ENCODE peak calls at places on chromosomes 6 and 20, in ten cellular contexts. P is mucosa of descending colon, T is GM23338, N is cardiac fibroblast, I is A673, R is cardiac muscle cell, Q is GM12865, X is fibroblast of lung, D is choroid plexus epithelial cell, B is lower leg skin. M is an unnamed sample.

GRCh38 chr6:8439601-8440268 is 4.4 kb upstream of the SLC35B3 start:
- DNase-seq in P (no peak), T (no peak), N (no peak), I (no peak), R (no peak), Q (no peak), X (no peak), D (no peak), B (no peak), M (no peak)

GRCh38 chr20:33731693-33732165 is at the start of gene ZNF341:
- DNase-seq in P (no peak), T (peak), N (peak), I (peak), R (peak), Q (peak), X (peak), D (no peak), B (peak), M (peak)

GRCh38 chr6:25138024-25138696 is 141.0 kb upstream of the CARMIL1 start:
- DNase-seq in P (peak), T (no peak), N (peak), I (peak), R (no peak), Q (peak), X (peak), D (peak), B (peak), M (no peak)

GRCh38 chr20:34927736-34928135 is 27.9 kb downstream of the GSS start:
- DNase-seq in P (no peak), T (no peak), N (no peak), I (no peak), R (no peak), Q (no peak), X (no peak), D (no peak), B (no peak), M (no peak)

GRCh38 chr6:34324738-34325444 is 67.6 kb downstream of the NUDT3 start:
- DNase-seq in P (no peak), T (peak), N (no peak), I (no peak), R (peak), Q (no peak), X (peak), D (peak), B (no peak), M (peak)

GRCh38 chr6:164109770-164110140 is 695.2 kb downstream of the QKI start:
- DNase-seq in P (no peak), T (peak), N (peak), I (peak), R (no peak), Q (no peak), X (peak), D (peak), B (no peak), M (no peak)

GRCh38 chr6:68045193-68045592 is 589.9 kb upstream of the ADGRB3 start:
- DNase-seq in P (no peak), T (no peak), N (no peak), I (no peak), R (no peak), Q (no peak), X (no peak), D (no peak), B (no peak), M (no peak)

GRCh38 chr20:53870426-53871199 is 199.8 kb downstream of the BCAS1 start:
- DNase-seq in P (no peak), T (no peak), N (no peak), I (no peak), R (no peak), Q (no peak), X (no peak), D (no peak), B (no peak), M (no peak)

GRCh38 chr6:33053230-33053629 is 20.2 kb downstream of the HLA-DPA1 start:
- DNase-seq in P (no peak), T (peak), N (no peak), I (no peak), R (no peak), Q (no peak), X (peak), D (peak), B (no peak), M (no peak)

GRCh38 chr6:150269857-150270223 is 99.0 kb upstream of the IYD start:
- DNase-seq in P (no peak), T (no peak), N (peak), I (no peak), R (no peak), Q (no peak), X (peak), D (no peak), B (peak), M (no peak)

GRCh38 chr20:41509801-41510200 is 108.4 kb downstream of the CHD6 start:
- DNase-seq in P (peak), T (no peak), N (peak), I (no peak), R (no peak), Q (no peak), X (peak), D (peak), B (no peak), M (no peak)

GRCh38 chr6:122996797-122997520 is 924 bp downstream of the CLVS2 start:
- DNase-seq in P (no peak), T (no peak), N (no peak), I (peak), R (no peak), Q (no peak), X (no peak), D (no peak), B (no peak), M (no peak)

GRCh38 chr6:142861711-142862110 is 83.3 kb downstream of the HIVEP2 start:
- DNase-seq in P (no peak), T (no peak), N (no peak), I (no peak), R (no peak), Q (no peak), X (no peak), D (no peak), B (no peak), M (no peak)

GRCh38 chr20:1637226-1637625 is 17.4 kb upstream of the SIRPB1 start:
- DNase-seq in P (no peak), T (no peak), N (no peak), I (no peak), R (no peak), Q (no peak), X (no peak), D (no peak), B (no peak), M (no peak)

GRCh38 chr6:111725446-111726112 is 119.9 kb upstream of the TRAF3IP2 start:
- DNase-seq in P (no peak), T (no peak), N (no peak), I (no peak), R (no peak), Q (no peak), X (peak), D (no peak), B (no peak), M (no peak)

GRCh38 chr6:54754406-54754805 is 92.2 kb upstream of the FAM83B start:
- DNase-seq in P (no peak), T (no peak), N (no peak), I (no peak), R (no peak), Q (no peak), X (no peak), D (no peak), B (no peak), M (no peak)

GRCh38 chr6:31293343-31293742 is 21.5 kb upstream of the HLA-C start:
- DNase-seq in P (no peak), T (peak), N (peak), I (peak), R (peak), Q (no peak), X (peak), D (peak), B (no peak), M (peak)

GRCh38 chr6:15325540-15325955 is 79.7 kb downstream of the JARID2 start:
- DNase-seq in P (no peak), T (no peak), N (no peak), I (no peak), R (no peak), Q (peak), X (no peak), D (no peak), B (no peak), M (no peak)

GRCh38 chr20:47304287-47304686 is 52.2 kb downstream of the ZMYND8 start:
- DNase-seq in P (no peak), T (no peak), N (peak), I (no peak), R (no peak), Q (no peak), X (no peak), D (peak), B (peak), M (no peak)

GRCh38 chr20:62475027-62475818 is 572 bp downstream of the GATA5 start:
- DNase-seq in P (no peak), T (peak), N (no peak), I (no peak), R (no peak), Q (no peak), X (no peak), D (no peak), B (no peak), M (no peak)

GRCh38 chr20:62476074-62476838 is 461 bp upstream of the GATA5 start:
- DNase-seq in P (no peak), T (peak), N (no peak), I (no peak), R (peak), Q (no peak), X (no peak), D (no peak), B (no peak), M (no peak)

GRCh38 chr20:62473717-62474584 is 1.8 kb downstream of the GATA5 start:
- DNase-seq in P (no peak), T (peak), N (no peak), I (no peak), R (peak), Q (no peak), X (no peak), D (no peak), B (no peak), M (no peak)

GRCh38 chr20:62474585-62475026 is 1.2 kb downstream of the GATA5 start:
- DNase-seq in P (no peak), T (no peak), N (no peak), I (no peak), R (no peak), Q (no peak), X (no peak), D (no peak), B (no peak), M (no peak)

GRCh38 chr20:62475819-62476073 is at the start of gene GATA5:
- DNase-seq in P (no peak), T (no peak), N (no peak), I (no peak), R (no peak), Q (no peak), X (no peak), D (no peak), B (no peak), M (no peak)
- H3K4me3 ChIP-seq in P (no peak), T (peak), N (peak), I (no peak), R (peak), Q (no peak), X (peak), D (no peak), B (no peak), M (no peak)

DNA sequence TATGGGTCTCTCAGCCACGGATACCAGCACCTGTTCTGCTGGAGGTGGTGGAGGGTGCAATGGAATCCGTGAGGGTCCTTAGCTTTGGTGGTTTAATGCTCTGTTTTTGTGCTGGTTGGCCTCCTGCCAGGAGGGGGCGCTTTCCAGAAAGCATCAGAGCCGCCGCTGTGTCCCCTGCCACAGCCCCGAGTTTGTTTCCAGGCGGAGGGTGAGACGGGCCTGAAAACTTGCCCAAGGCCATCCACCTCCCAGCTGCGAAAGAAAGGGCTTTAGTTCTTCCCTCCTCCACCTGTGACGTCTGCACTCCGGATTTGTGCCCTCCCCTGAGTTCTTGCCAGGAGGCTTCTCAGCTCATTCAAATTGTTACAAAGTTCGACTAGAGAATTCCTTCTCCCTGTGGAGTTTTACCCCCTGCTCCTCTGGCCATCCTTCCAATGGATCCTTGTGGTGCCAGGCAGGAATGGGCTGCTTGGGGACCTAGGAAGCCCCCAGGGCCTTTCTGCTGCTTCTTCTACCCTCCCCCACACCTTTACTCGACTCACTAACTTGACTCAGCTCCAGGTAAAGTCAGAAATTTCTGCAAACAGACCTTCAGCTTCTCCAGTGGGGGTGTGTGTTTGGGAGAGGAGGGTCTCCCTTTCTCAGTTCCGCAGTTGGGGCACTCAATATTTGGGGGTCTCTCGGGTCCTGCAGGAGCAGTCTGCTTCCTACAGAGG is 873.7 kb downstream of the KIF16B start:
- DNase-seq in P (no peak), T (peak), N (no peak), I (no peak), R (no peak), Q (no peak), X (no peak), D (no peak), B (no peak), M (no peak)
- TF ChIP-seq CTCF in P (no peak), T (peak), N (no peak), I (no peak), R (no peak), Q (no peak), X (no peak), D (no peak), B (no peak), M (no peak)

GRCh38 chr6:104955491-104955890 is 1.4 kb upstream of the LIN28B start:
- DNase-seq in P (no peak), T (peak), N (no peak), I (no peak), R (peak), Q (no peak), X (no peak), D (no peak), B (no peak), M (no peak)

GRCh38 chr6:104954091-104954797 is 2.7 kb upstream of the LIN28B start:
- DNase-seq in P (no peak), T (peak), N (no peak), I (no peak), R (peak), Q (no peak), X (no peak), D (no peak), B (no peak), M (no peak)

GRCh38 chr6:104951677-104952076 is 5.2 kb upstream of the LIN28B start:
- DNase-seq in P (no peak), T (no peak), N (no peak), I (no peak), R (no peak), Q (no peak), X (no peak), D (no peak), B (no peak), M (no peak)

GRCh38 chr6:104952911-104953409 is 3.9 kb upstream of the LIN28B start:
- DNase-seq in P (no peak), T (peak), N (no peak), I (no peak), R (peak), Q (no peak), X (no peak), D (no peak), B (no peak), M (no peak)

GRCh38 chr6:104953410-104953953 is 3.4 kb upstream of the LIN28B start:
- DNase-seq in P (no peak), T (peak), N (no peak), I (no peak), R (peak), Q (no peak), X (no peak), D (no peak), B (no peak), M (no peak)
- H3K4me3 ChIP-seq in P (no peak), T (peak), N (no peak), I (no peak), R (peak), Q (no peak), X (no peak), D (no peak), B (no peak), M (no peak)

GRCh38 chr6:53064726-53065265 is 408 bp upstream of the FBXO9 start:
- DNase-seq in P (peak), T (peak), N (peak), I (peak), R (peak), Q (peak), X (peak), D (peak), B (peak), M (peak)
- TF ChIP-seq CTCF in P (no peak), T (no peak), N (peak), I (no peak), R (no peak), Q (no peak), X (no peak), D (no peak), B (no peak), M (no peak)

GRCh38 chr6:37059344-37060194 is 54.1 kb downstream of the FGD2 start:
- DNase-seq in P (peak), T (peak), N (peak), I (peak), R (peak), Q (peak), X (peak), D (peak), B (peak), M (peak)
- H3K4me3 ChIP-seq in P (no peak), T (peak), N (no peak), I (no peak), R (no peak), Q (no peak), X (no peak), D (no peak), B (no peak), M (no peak)

GRCh38 chr6:95543798-95544197 is 33.5 kb upstream of the MANEA start:
- DNase-seq in P (no peak), T (no peak), N (no peak), I (no peak), R (no peak), Q (no peak), X (no peak), D (no peak), B (no peak), M (no peak)
- TF ChIP-seq CTCF in P (no peak), T (peak), N (no peak), I (no peak), R (no peak), Q (no peak), X (no peak), D (no peak), B (no peak), M (no peak)